ENCODE peak calls at places on chromosomes 16 and 17, in four cellular contexts. O is activated CD8-positive, alpha-beta T cell treated with anti-CD3 and anti-CD28 coated beads for 36 hours; L is HFFc6; P is activated CD8-positive, alpha-beta memory T cell treated with anti-CD3 and anti-CD28 coated beads for 4 hours. N is an unnamed sample.

GRCh38 chr16:138049-138417 is 440 bp downstream of the NPRL3 start:
- DNase-seq in O (peak), L (no peak), P (no peak), N (no peak)

GRCh38 chr17:37259030-37259735 is 116.6 kb upstream of the C17orf78 start:
- DNase-seq in O (no peak), L (peak), P (no peak), N (no peak)

GRCh38 chr16:66273644-66274334 is 92.7 kb upstream of the CDH5 start:
- DNase-seq in O (no peak), L (peak), P (no peak), N (no peak)

GRCh38 chr16:31118223-31119155 is 1.0 kb downstream of the KAT8 start:
- DNase-seq in O (no peak), L (peak), P (no peak), N (no peak)

GRCh38 chr17:41919165-41919817 is 540 bp upstream of the ACLY start:
- DNase-seq in O (no peak), L (no peak), P (no peak), N (no peak)

GRCh38 chr17:64020068-64020766 is at the start of gene ICAM2:
- DNase-seq in O (peak), L (no peak), P (peak), N (peak)

GRCh38 chr16:3444032-3444388 is 530 bp downstream of the NAA60 start:
- DNase-seq in O (peak), L (peak), P (no peak), N (no peak)

GRCh38 chr16:2339521-2340484 is 725 bp downstream of the ABCA3 start:
- DNase-seq in O (peak), L (no peak), P (no peak), N (no peak)

GRCh38 chr16:7397901-7398300 is 65.3 kb downstream of the RBFOX1 start:
- DNase-seq in O (no peak), L (peak), P (no peak), N (no peak)

GRCh38 chr16:31356566-31357323 is 1.8 kb downstream of the ITGAX start:
- DNase-seq in O (no peak), L (no peak), P (no peak), N (no peak)

N was measured in esophagus squamous epithelium.